ENCODE peak calls at places on chromosomes 11 and 22, in five cellular contexts. O is right atrium auricular region, D is coronary artery, T is left ventricle myocardium inferior, A is ovary. W is an unnamed sample.

GRCh38 chr11:32152821-32153220 is 61.9 kb downstream of the RCN1 start:
- DNase-seq in O (no peak), D (no peak), T (no peak), A (no peak), W (no peak)

GRCh38 chr11:44833869-44834452 is 107.2 kb downstream of the TSPAN18 start:
- DNase-seq in O (no peak), D (no peak), T (no peak), A (no peak), W (no peak)

GRCh38 chr22:35538801-35539321 is 1.8 kb upstream of the RASD2 start:
- DNase-seq in O (no peak), D (no peak), T (no peak), A (no peak), W (no peak)

GRCh38 chr11:34625576-34625975 is 4.7 kb downstream of the EHF start:
- DNase-seq in O (no peak), D (no peak), T (no peak), A (no peak), W (no peak)

GRCh38 chr22:43878079-43878795 is 13.6 kb downstream of the PNPLA5 start:
- DNase-seq in O (no peak), D (no peak), T (no peak), A (peak; percentile 61), W (peak; percentile 10)

GRCh38 chr11:117479372-117479771 is 151.7 kb downstream of the CEP164 start:
- DNase-seq in O (no peak), D (no peak), T (no peak), A (no peak), W (no peak)

GRCh38 chr11:35334385-35335090 is 84.8 kb downstream of the SLC1A2 start:
- DNase-seq in O (no peak), D (no peak), T (no peak), A (no peak), W (no peak)

GRCh38 chr11:67320011-67320410 is 16.7 kb downstream of the SSH3 start:
- DNase-seq in O (no peak), D (no peak), T (no peak), A (no peak), W (no peak)

GRCh38 chr22:20885557-20886323 is 26.9 kb downstream of the SNAP29 start:
- DNase-seq in O (peak; percentile 83), D (peak; percentile 82), T (peak; percentile 75), A (peak; percentile 71), W (peak; percentile 83)

GRCh38 chr11:995752-996420 is 40.6 kb downstream of the MUC6 start:
- DNase-seq in O (no peak), D (no peak), T (no peak), A (no peak), W (no peak)

GRCh38 chr11:115548878-115549528 is 44.8 kb upstream of the CADM1 start:
- DNase-seq in O (no peak), D (no peak), T (no peak), A (no peak), W (no peak)

GRCh38 chr11:132125855-132126841 is 755.7 kb downstream of the NTM start:
- DNase-seq in O (no peak), D (no peak), T (no peak), A (no peak), W (no peak)

GRCh38 chr11:40029406-40029805 is 1430.0 kb downstream of the LRRC4C start:
- DNase-seq in O (no peak), D (no peak), T (no peak), A (no peak), W (no peak)

GRCh38 chr22:48713266-48714205 is 1114.1 kb downstream of the BRD1 start:
- DNase-seq in O (no peak), D (no peak), T (peak; percentile 6), A (no peak), W (no peak)

GRCh38 chr11:72771507-72771906 is 19.3 kb upstream of the ARAP1 start:
- DNase-seq in O (no peak), D (no peak), T (no peak), A (no peak), W (no peak)

GRCh38 chr22:22818861-22819855 is 68.5 kb upstream of the IGLL5 start:
- DNase-seq in O (no peak), D (no peak), T (no peak), A (no peak), W (no peak)

GRCh38 chr11:37105456-37105855 is 507.4 kb upstream of the RAG2 start:
- DNase-seq in O (no peak), D (no peak), T (no peak), A (no peak), W (no peak)

GRCh38 chr22:36285545-36285944 is 32.6 kb downstream of the APOL1 start:
- DNase-seq in O (no peak), D (no peak), T (no peak), A (no peak), W (no peak)

GRCh38 chr11:64744544-64745218 is 739 bp upstream of the RASGRP2 start:
- DNase-seq in O (no peak), D (no peak), T (no peak), A (no peak), W (no peak)

GRCh38 chr22:26845016-26845728 is 187.8 kb downstream of the MIAT start:
- DNase-seq in O (peak; percentile 38), D (no peak), T (no peak), A (no peak), W (no peak)

GRCh38 chr11:72111300-72111699 is 1.2 kb downstream of the ANAPC15 start:
- DNase-seq in O (no peak), D (no peak), T (no peak), A (no peak), W (no peak)

DNA sequence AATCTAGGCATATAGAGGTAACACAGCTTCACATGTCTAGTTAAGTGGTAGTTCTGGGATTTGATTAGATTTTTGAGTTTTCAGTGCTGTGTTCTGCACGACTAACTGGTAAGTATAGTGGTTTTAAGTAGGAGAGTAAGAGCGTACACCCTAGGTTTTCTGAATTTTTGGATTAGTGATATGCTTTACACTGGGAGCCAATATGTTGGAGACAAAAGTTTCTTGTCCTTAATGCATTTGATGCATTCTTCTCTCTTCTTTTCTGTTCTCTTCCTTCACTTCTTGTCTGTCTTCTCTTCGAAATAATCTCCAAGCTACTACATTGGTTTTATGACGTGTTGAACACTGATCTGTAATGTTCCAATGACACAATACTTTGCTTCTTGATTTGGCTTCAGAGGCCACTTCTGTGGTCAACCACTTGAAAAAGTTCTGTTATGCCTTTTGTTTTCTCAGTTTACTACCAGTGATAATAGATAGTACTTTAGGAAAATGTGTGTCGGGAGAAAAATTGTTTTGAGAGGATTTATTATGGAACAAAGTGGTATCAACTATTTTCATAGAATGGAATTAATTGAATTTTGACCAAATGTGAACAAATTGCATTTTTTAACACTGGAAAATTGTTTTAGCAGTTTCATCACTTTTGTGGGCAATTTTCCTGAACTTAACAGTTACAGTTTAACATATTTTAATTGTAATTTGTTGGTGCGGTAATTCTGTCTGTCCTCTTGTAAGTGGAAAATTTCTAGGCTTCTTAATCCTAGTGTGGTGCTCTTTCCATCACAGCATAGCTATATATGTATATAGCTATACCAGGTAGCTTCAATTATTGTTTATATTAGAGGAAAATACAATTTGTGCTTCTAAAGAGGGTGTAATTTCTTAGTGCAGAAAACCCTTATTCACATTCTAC is 2.6 kb downstream of the PDE3B start:
- DNase-seq in O (no peak), D (no peak), T (no peak), A (no peak), W (no peak)
- H3K4me3 ChIP-seq in O (peak overlapping the region; percentile 87), D (peak overlapping the region; percentile 82), T (peak overlapping the region; percentile 91), A (peak overlapping the region; percentile 15), W (peak overlapping the region; percentile 66)

GRCh38 chr11:103537904-103538502 is 428.8 kb downstream of the DYNC2H1 start:
- DNase-seq in O (no peak), D (no peak), T (no peak), A (no peak), W (no peak)
- TF ChIP-seq CTCF in O (peak; percentile 18), D (no peak), T (peak; percentile 51), A (no peak), W (peak; percentile 39)

GRCh38 chr11:69295995-69296889 is 2.3 kb downstream of the MYEOV start:
- DNase-seq in O (peak; percentile 91), D (no peak), T (peak; percentile 54), A (no peak), W (no peak)

GRCh38 chr11:69293819-69294505 is at the start of gene MYEOV:
- DNase-seq in O (no peak), D (no peak), T (no peak), A (no peak), W (peak; percentile 26)

GRCh38 chr11:69296890-69297224 is 2.9 kb downstream of the MYEOV start:
- DNase-seq in O (no peak), D (no peak), T (peak; percentile 53), A (no peak), W (no peak)

GRCh38 chr11:69294621-69295078 is 695 bp downstream of the MYEOV start:
- DNase-seq in O (no peak), D (no peak), T (no peak), A (no peak), W (no peak)

DNA sequence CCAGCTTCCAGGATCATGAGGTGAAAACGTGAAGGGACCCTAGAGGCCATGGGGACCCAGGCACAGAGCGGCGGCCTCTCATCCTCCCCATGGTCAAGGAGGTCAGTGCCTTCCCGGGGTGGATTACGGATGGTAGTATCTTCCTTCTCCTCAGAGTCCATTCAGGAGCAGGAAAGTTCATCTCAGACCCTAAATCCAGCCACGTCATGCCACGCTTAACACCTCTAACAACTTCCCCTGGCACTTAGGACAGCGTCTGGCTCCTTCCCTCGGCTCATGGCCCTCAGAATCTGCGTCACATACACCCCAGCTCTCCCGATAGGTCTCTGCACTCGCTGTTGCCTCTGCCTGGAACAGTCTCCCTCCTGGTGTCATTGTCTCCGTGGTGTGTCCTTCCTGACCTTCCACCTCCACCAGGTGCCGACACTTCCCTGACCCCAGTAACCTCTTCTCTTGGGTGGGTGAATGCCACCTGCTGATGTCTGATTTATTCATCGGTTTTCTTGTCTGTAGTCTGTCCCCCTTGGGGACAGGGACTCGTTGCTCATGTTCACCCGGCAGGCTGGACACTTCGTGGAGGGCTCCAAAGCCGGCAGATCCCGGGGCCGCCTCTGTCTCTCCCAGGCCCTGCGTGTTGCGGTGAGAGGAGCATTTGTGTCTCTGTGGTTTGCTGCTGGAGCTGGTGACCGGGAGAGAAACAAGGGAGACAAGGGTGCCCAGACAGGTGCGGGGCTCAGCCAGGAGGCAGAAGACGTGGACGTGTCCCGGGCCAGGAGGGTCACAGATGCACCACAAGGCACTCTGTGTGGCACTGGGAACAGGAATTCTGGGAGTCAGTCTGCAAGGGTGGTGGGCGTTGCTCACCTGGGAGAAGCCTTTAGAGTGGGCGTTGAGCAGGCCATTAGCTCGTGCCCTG is 1.4 kb downstream of the MYEOV start:
- DNase-seq in O (no peak), D (no peak), T (no peak), A (no peak), W (peak; percentile 32)
- H3K27ac ChIP-seq in O (no peak overlapping the region), D (no peak overlapping the region), T (no peak overlapping the region), A (no peak overlapping the region), W (no peak overlapping the region)

DNA sequence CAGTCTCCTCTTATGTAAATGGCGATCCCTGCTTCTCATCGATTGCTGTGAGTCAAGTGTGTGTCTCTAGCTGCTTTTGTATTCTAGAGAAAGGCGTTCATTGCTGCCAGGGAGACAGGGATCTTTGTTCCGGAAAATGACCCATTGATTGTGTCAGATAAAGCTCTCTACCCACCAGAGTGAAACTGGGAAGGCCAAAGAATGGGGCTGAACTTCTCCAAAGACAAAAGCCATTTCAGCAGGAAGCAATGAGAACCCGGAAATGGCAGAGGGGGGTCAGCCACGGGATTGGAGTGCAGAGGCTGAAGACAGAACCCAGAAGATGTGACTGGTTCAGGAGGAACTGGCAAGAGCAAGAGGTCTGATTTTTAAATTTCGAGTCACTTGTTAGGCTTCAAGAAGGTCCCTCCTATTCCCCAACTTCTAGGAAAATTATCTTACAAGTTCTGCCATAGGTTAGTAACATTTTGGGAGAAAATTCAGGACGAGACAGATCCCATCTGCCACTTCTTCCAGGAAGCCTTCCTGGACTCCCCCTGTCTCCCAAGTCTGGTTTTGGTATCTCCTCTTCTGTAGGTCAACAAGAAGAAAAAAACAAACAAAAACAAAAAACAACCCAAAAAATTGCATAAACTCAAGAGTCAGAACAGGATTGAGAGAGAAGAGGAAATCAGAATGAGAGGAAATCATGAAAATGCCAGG is 110.6 kb downstream of the NECTIN1 start:
- DNase-seq in O (peak; percentile 67), D (no peak), T (peak; percentile 36), A (no peak), W (peak; percentile 90)
- H3K4me3 ChIP-seq in O (no peak overlapping the region), D (no peak overlapping the region), T (no peak overlapping the region), A (no peak overlapping the region), W (peak overlapping the region; percentile 5)